ENCODE peak calls at places on chromosome 9, in four cellular contexts. G, C, M and E are unnamed samples.

GRCh38 chr9:37999501-38000189 is 69.4 kb downstream of the SHB start:
- DNase-seq in C (no peak), G (peak), M (no peak), E (no peak)

GRCh38 chr9:98708933-98709911 is at the start of gene GABBR2:
- DNase-seq in M (no peak), G (peak), C (peak), E (peak)

GRCh38 chr9:70816316-70816715 is 305.1 kb downstream of the TRPM3 start:
- DNase-seq in G (no peak), M (no peak), C (no peak), E (no peak)

GRCh38 chr9:92180669-92181181 is 65.5 kb upstream of the SPTLC1 start:
- DNase-seq in C (no peak), M (peak), G (peak), E (no peak)

GRCh38 chr9:92775466-92775865 is 10.8 kb upstream of the BICD2 start:
- DNase-seq in C (no peak), M (no peak), G (no peak), E (no peak)

GRCh38 chr9:10562581-10563343 is 50.0 kb downstream of the PTPRD start:
- DNase-seq in M (no peak), C (no peak), G (no peak), E (no peak)

GRCh38 chr9:79116064-79116463 is 455.7 kb upstream of the TLE4 start:
- DNase-seq in C (no peak), M (no peak), G (no peak), E (no peak)

GRCh38 chr9:110217656-110218099 is 9.7 kb upstream of the C9orf152 start:
- DNase-seq in C (no peak), M (peak), G (peak), E (no peak)

GRCh38 chr9:34431661-34432060 is 26.7 kb downstream of the FAM219A start:
- DNase-seq in M (no peak), G (no peak), C (no peak), E (no peak)

GRCh38 chr9:133160742-133161541 is 2.8 kb downstream of the GBGT1 start:
- DNase-seq in M (peak), G (peak), C (peak), E (peak)

GRCh38 chr9:109307380-109308240 is 13.2 kb downstream of the EPB41L4B start:
- DNase-seq in G (no peak), M (peak), C (peak), E (no peak)

GRCh38 chr9:123983047-123983446 is 28.5 kb upstream of the LHX2 start:
- DNase-seq in C (no peak), M (no peak), G (no peak), E (no peak)

GRCh38 chr9:136978073-136978864 is 965 bp downstream of the PTGDS start:
- DNase-seq in M (peak), C (peak), G (peak), E (peak)

GRCh38 chr9:137804908-137805356 is 72.7 kb upstream of the CACNA1B start:
- DNase-seq in G (peak), M (no peak), C (no peak), E (no peak)

GRCh38 chr9:76464706-76465105 is 5.7 kb downstream of the GCNT1 start:
- DNase-seq in C (no peak), M (no peak), G (no peak), E (no peak)

GRCh38 chr9:98147582-98147981 is 28.6 kb upstream of the TRIM14 start:
- DNase-seq in M (no peak), G (peak), C (no peak), E (no peak)

GRCh38 chr9:37753489-37754190 is at the start of gene TRMT10B:
- DNase-seq in C (peak), M (peak), G (peak), E (peak)